ENCODE peak calls at places on chromosomes 2 and 18, in four cellular contexts. B is stimulated activated CD4-positive, alpha-beta T cell treated with anti-CD3 and anti-CD28 coated beads, Interleukin-2, amount 100 ng/mL, for 48 hours; H is SHP77; Q is gastrocnemius medialis. M is an unnamed sample.

GRCh38 chr2:191463790-191464189 is 214.1 kb upstream of the NABP1 start:
- DNase-seq in H (no peak), B (no peak), Q (no peak), M (no peak)

GRCh38 chr2:176297067-176297466 is 27.8 kb downstream of the MTX2 start:
- DNase-seq in B (no peak), H (no peak), Q (no peak), M (no peak)

GRCh38 chr2:119821266-119821665 is 61.5 kb downstream of the PTPN4 start:
- DNase-seq in B (no peak), H (no peak), Q (no peak), M (no peak)

GRCh38 chr2:149559341-149560068 is 28.1 kb downstream of the MMADHC start:
- DNase-seq in Q (no peak), H (no peak), B (no peak), M (no peak)

GRCh38 chr2:53233759-53234547 is 533.7 kb upstream of the CHAC2 start:
- DNase-seq in B (no peak), Q (no peak), H (no peak), M (no peak)

GRCh38 chr2:181190711-181191110 is 210.3 kb downstream of the UBE2E3 start:
- DNase-seq in B (no peak), H (no peak), Q (no peak), M (no peak)

GRCh38 chr2:143071185-143071876 is 57.9 kb upstream of the ARHGAP15 start:
- DNase-seq in B (no peak), Q (no peak), H (no peak), M (peak)

GRCh38 chr2:209933499-209934458 is 68.7 kb upstream of the RPE start:
- DNase-seq in Q (no peak), H (no peak), B (no peak), M (peak)

GRCh38 chr2:24613154-24613814 is 122.2 kb downstream of the NCOA1 start:
- DNase-seq in Q (peak), B (no peak), H (peak), M (peak)

GRCh38 chr2:152646775-152647174 is 70.5 kb downstream of the PRPF40A start:
- DNase-seq in H (no peak), Q (no peak), B (no peak), M (peak)

GRCh38 chr2:207836526-207837133 is 66.9 kb upstream of the FZD5 start:
- DNase-seq in Q (no peak), H (no peak), B (no peak), M (no peak)

GRCh38 chr2:240916571-240917008 is 10.5 kb downstream of the CROCC2 start:
- DNase-seq in H (no peak), Q (no peak), B (no peak), M (peak)

GRCh38 chr18:74760436-74760835 is 162.8 kb downstream of the ZNF407 start:
- DNase-seq in B (no peak), Q (no peak), H (no peak), M (no peak)

GRCh38 chr2:161710131-161710915 is 86.1 kb downstream of the SLC4A10 start:
- DNase-seq in H (no peak), Q (no peak), B (no peak), M (no peak)

GRCh38 chr2:220076734-220077133 is 449.3 kb downstream of the SLC4A3 start:
- DNase-seq in B (no peak), Q (no peak), H (peak), M (no peak)

GRCh38 chr2:121285077-121285449 is at the start of gene TFCP2L1:
- DNase-seq in B (no peak), Q (no peak), H (no peak), M (peak)

GRCh38 chr18:45482286-45482685 is 133.0 kb upstream of the SLC14A2 start:
- DNase-seq in B (no peak), Q (no peak), H (no peak), M (peak)

GRCh38 chr2:7356909-7357584 is 439.8 kb downstream of the RNF144A start:
- DNase-seq in Q (no peak), B (no peak), H (peak), M (peak)

GRCh38 chr2:241014224-241014623 is 15.8 kb downstream of the SNED1 start:
- DNase-seq in H (no peak), Q (no peak), B (no peak), M (no peak)

GRCh38 chr2:173669271-173669853 is 295.8 kb downstream of the SP3 start:
- DNase-seq in Q (no peak), H (no peak), B (no peak), M (peak)

GRCh38 chr2:113886479-113887383 is 3.2 kb upstream of the ACTR3 start:
- DNase-seq in Q (peak), B (peak), H (peak), M (peak)

GRCh38 chr2:17148298-17149228 is 369.7 kb downstream of the RAD51AP2 start:
- DNase-seq in B (no peak), H (no peak), Q (no peak), M (peak)

GRCh38 chr18:40882468-40882867 is 1072.6 kb upstream of the PIK3C3 start:
- DNase-seq in B (no peak), H (no peak), Q (no peak), M (no peak)

GRCh38 chr2:177245010-177245422 is 19.5 kb downstream of the NFE2L2 start:
- DNase-seq in Q (no peak), H (no peak), B (no peak), M (peak)

GRCh38 chr18:67243799-67244587 is 272.5 kb downstream of the DSEL start:
- DNase-seq in B (no peak), Q (no peak), H (no peak), M (no peak)

GRCh38 chr2:28074127-28074526 is 183.6 kb downstream of the BABAM2 start:
- DNase-seq in Q (no peak), H (no peak), B (no peak), M (no peak)

GRCh38 chr2:19454125-19454524 is 95.7 kb upstream of the OSR1 start:
- DNase-seq in B (no peak), H (no peak), Q (no peak), M (no peak)

GRCh38 chr2:201797175-201797840 is 9.0 kb upstream of the CDK15 start:
- DNase-seq in Q (no peak), B (no peak), H (no peak), M (peak)

GRCh38 chr2:36650031-36650430 is 46.5 kb upstream of the VIT start:
- DNase-seq in Q (peak), H (no peak), B (no peak), M (peak)

GRCh38 chr2:241064008-241064801 is 37.9 kb downstream of the MTERF4 start:
- DNase-seq in H (no peak), B (peak), Q (no peak), M (peak)

GRCh38 chr2:203626952-203627681 is 79.3 kb upstream of the CD28 start:
- DNase-seq in B (no peak), Q (no peak), H (no peak), M (no peak)

GRCh38 chr2:26637811-26638310 is 3.3 kb downstream of the CIB4 start:
- DNase-seq in H (no peak), B (no peak), Q (no peak), M (no peak)

GRCh38 chr18:70380915-70381896 is 92.4 kb downstream of the SOCS6 start:
- DNase-seq in Q (no peak), B (no peak), H (peak), M (no peak)

M was measured in kidney tubule cell.